ENCODE peak calls at places on chromosomes 1 and 21, in ten cellular contexts. One of them, this sample, is unnamed.

GRCh38 chr1:95233321-95233736 is 681 bp upstream of the RWDD3 start:
- DNase-seq in cardiac septum: peak; percentile 76
- DNase-seq in heart right ventricle: peak; percentile 46
- DNase-seq in cerebellar cortex: peak; percentile 45
- DNase-seq in iPS-NIHi11: no peak
- DNase-seq in RCC 7860: no peak
- DNase-seq in activated CD4-positive, CD25-positive, alpha-beta regulatory T cell treated with anti-CD3 and anti-CD28 coated beads, Interleukin-2, amount 50 U/mL, for 72 hours: no peak
- DNase-seq in body of pancreas: peak; percentile 37
- DNase-seq in effector memory CD8-positive, alpha-beta T cell: peak; percentile 4
- DNase-seq in cardiac fibroblast: peak; percentile 21
- DNase-seq in this sample: no peak

GRCh38 chr1:52413410-52414104 is 9.2 kb downstream of the PRPF38A start:
- DNase-seq in cardiac septum: no peak
- DNase-seq in heart right ventricle: no peak
- DNase-seq in cerebellar cortex: no peak
- DNase-seq in iPS-NIHi11: no peak
- DNase-seq in RCC 7860: no peak
- DNase-seq in activated CD4-positive, CD25-positive, alpha-beta regulatory T cell treated with anti-CD3 and anti-CD28 coated beads, Interleukin-2, amount 50 U/mL, for 72 hours: no peak
- DNase-seq in body of pancreas: no peak
- DNase-seq in effector memory CD8-positive, alpha-beta T cell: no peak
- DNase-seq in cardiac fibroblast: no peak
- DNase-seq in this sample: no peak

GRCh38 chr1:38420666-38421065 is 374.1 kb upstream of the POU3F1 start:
- DNase-seq in cardiac septum: no peak
- DNase-seq in heart right ventricle: no peak
- DNase-seq in cerebellar cortex: no peak
- DNase-seq in iPS-NIHi11: no peak
- DNase-seq in RCC 7860: no peak
- DNase-seq in activated CD4-positive, CD25-positive, alpha-beta regulatory T cell treated with anti-CD3 and anti-CD28 coated beads, Interleukin-2, amount 50 U/mL, for 72 hours: no peak
- DNase-seq in body of pancreas: no peak
- DNase-seq in effector memory CD8-positive, alpha-beta T cell: no peak
- DNase-seq in cardiac fibroblast: no peak
- DNase-seq in this sample: no peak

GRCh38 chr21:39715804-39716397 is 29.1 kb upstream of the IGSF5 start:
- DNase-seq in cardiac septum: no peak
- DNase-seq in heart right ventricle: peak; percentile 52
- DNase-seq in cerebellar cortex: peak; percentile 33
- DNase-seq in iPS-NIHi11: peak; percentile 54
- DNase-seq in RCC 7860: peak; percentile 25
- DNase-seq in activated CD4-positive, CD25-positive, alpha-beta regulatory T cell treated with anti-CD3 and anti-CD28 coated beads, Interleukin-2, amount 50 U/mL, for 72 hours: peak; percentile 32
- DNase-seq in body of pancreas: peak; percentile 67
- DNase-seq in effector memory CD8-positive, alpha-beta T cell: no peak
- DNase-seq in cardiac fibroblast: peak; percentile 49
- DNase-seq in this sample: peak; percentile 19

GRCh38 chr21:41631564-41632461 is 123.9 kb upstream of the TMPRSS2 start:
- DNase-seq in cardiac septum: peak; percentile 39
- DNase-seq in heart right ventricle: no peak
- DNase-seq in cerebellar cortex: no peak
- DNase-seq in iPS-NIHi11: peak; percentile 42
- DNase-seq in RCC 7860: peak; percentile 79
- DNase-seq in activated CD4-positive, CD25-positive, alpha-beta regulatory T cell treated with anti-CD3 and anti-CD28 coated beads, Interleukin-2, amount 50 U/mL, for 72 hours: no peak
- DNase-seq in body of pancreas: peak; percentile 59
- DNase-seq in effector memory CD8-positive, alpha-beta T cell: no peak
- DNase-seq in cardiac fibroblast: peak; percentile 48
- DNase-seq in this sample: peak; percentile 43

GRCh38 chr1:34781071-34781843 is at the start of gene GJB3:
- DNase-seq in cardiac septum: peak; percentile 49
- DNase-seq in heart right ventricle: no peak
- DNase-seq in cerebellar cortex: no peak
- DNase-seq in iPS-NIHi11: peak; percentile 85
- DNase-seq in RCC 7860: no peak
- DNase-seq in activated CD4-positive, CD25-positive, alpha-beta regulatory T cell treated with anti-CD3 and anti-CD28 coated beads, Interleukin-2, amount 50 U/mL, for 72 hours: no peak
- DNase-seq in body of pancreas: no peak
- DNase-seq in effector memory CD8-positive, alpha-beta T cell: no peak
- DNase-seq in cardiac fibroblast: no peak
- DNase-seq in this sample: no peak

GRCh38 chr1:154446292-154446691 is 41.1 kb downstream of the IL6R start:
- DNase-seq in cardiac septum: no peak
- DNase-seq in heart right ventricle: no peak
- DNase-seq in cerebellar cortex: no peak
- DNase-seq in iPS-NIHi11: no peak
- DNase-seq in RCC 7860: peak; percentile 69
- DNase-seq in activated CD4-positive, CD25-positive, alpha-beta regulatory T cell treated with anti-CD3 and anti-CD28 coated beads, Interleukin-2, amount 50 U/mL, for 72 hours: no peak
- DNase-seq in body of pancreas: no peak
- DNase-seq in effector memory CD8-positive, alpha-beta T cell: no peak
- DNase-seq in cardiac fibroblast: peak; percentile 84
- DNase-seq in this sample: no peak

GRCh38 chr1:17538010-17538409 is 1.5 kb upstream of the ARHGEF10L start:
- DNase-seq in cardiac septum: no peak
- DNase-seq in heart right ventricle: no peak
- DNase-seq in cerebellar cortex: peak; percentile 43
- DNase-seq in iPS-NIHi11: no peak
- DNase-seq in RCC 7860: no peak
- DNase-seq in activated CD4-positive, CD25-positive, alpha-beta regulatory T cell treated with anti-CD3 and anti-CD28 coated beads, Interleukin-2, amount 50 U/mL, for 72 hours: no peak
- DNase-seq in body of pancreas: no peak
- DNase-seq in effector memory CD8-positive, alpha-beta T cell: no peak
- DNase-seq in cardiac fibroblast: no peak
- DNase-seq in this sample: no peak

GRCh38 chr1:184970691-184971161 is 3.6 kb downstream of the NIBAN1 start:
- DNase-seq in cardiac septum: no peak
- DNase-seq in heart right ventricle: no peak
- DNase-seq in cerebellar cortex: no peak
- DNase-seq in iPS-NIHi11: no peak
- DNase-seq in RCC 7860: no peak
- DNase-seq in activated CD4-positive, CD25-positive, alpha-beta regulatory T cell treated with anti-CD3 and anti-CD28 coated beads, Interleukin-2, amount 50 U/mL, for 72 hours: no peak
- DNase-seq in body of pancreas: no peak
- DNase-seq in effector memory CD8-positive, alpha-beta T cell: no peak
- DNase-seq in cardiac fibroblast: peak; percentile 44
- DNase-seq in this sample: no peak

GRCh38 chr1:204358145-204358544 is 1.6 kb downstream of the PLEKHA6 start:
- DNase-seq in cardiac septum: no peak
- DNase-seq in heart right ventricle: no peak
- DNase-seq in cerebellar cortex: no peak
- DNase-seq in iPS-NIHi11: no peak
- DNase-seq in RCC 7860: no peak
- DNase-seq in activated CD4-positive, CD25-positive, alpha-beta regulatory T cell treated with anti-CD3 and anti-CD28 coated beads, Interleukin-2, amount 50 U/mL, for 72 hours: no peak
- DNase-seq in body of pancreas: no peak
- DNase-seq in effector memory CD8-positive, alpha-beta T cell: no peak
- DNase-seq in cardiac fibroblast: no peak
- DNase-seq in this sample: no peak

GRCh38 chr21:46667735-46668380 is 32.4 kb downstream of the PRMT2 start:
- DNase-seq in cardiac septum: no peak
- DNase-seq in heart right ventricle: no peak
- DNase-seq in cerebellar cortex: peak; percentile 14
- DNase-seq in iPS-NIHi11: peak; percentile 72
- DNase-seq in RCC 7860: no peak
- DNase-seq in activated CD4-positive, CD25-positive, alpha-beta regulatory T cell treated with anti-CD3 and anti-CD28 coated beads, Interleukin-2, amount 50 U/mL, for 72 hours: no peak
- DNase-seq in body of pancreas: no peak
- DNase-seq in effector memory CD8-positive, alpha-beta T cell: no peak
- DNase-seq in cardiac fibroblast: peak; percentile 30
- DNase-seq in this sample: no peak

GRCh38 chr21:45011911-45012660 is 62.3 kb upstream of the ADARB1 start:
- DNase-seq in cardiac septum: no peak
- DNase-seq in heart right ventricle: no peak
- DNase-seq in cerebellar cortex: peak; percentile 88
- DNase-seq in iPS-NIHi11: peak; percentile 87
- DNase-seq in RCC 7860: peak; percentile 96
- DNase-seq in activated CD4-positive, CD25-positive, alpha-beta regulatory T cell treated with anti-CD3 and anti-CD28 coated beads, Interleukin-2, amount 50 U/mL, for 72 hours: no peak
- DNase-seq in body of pancreas: no peak
- DNase-seq in effector memory CD8-positive, alpha-beta T cell: no peak
- DNase-seq in cardiac fibroblast: peak; percentile 82
- DNase-seq in this sample: no peak

GRCh38 chr1:77416692-77417450 is 135.1 kb downstream of the AK5 start:
- DNase-seq in cardiac septum: no peak
- DNase-seq in heart right ventricle: no peak
- DNase-seq in cerebellar cortex: no peak
- DNase-seq in iPS-NIHi11: peak; percentile 27
- DNase-seq in RCC 7860: no peak
- DNase-seq in activated CD4-positive, CD25-positive, alpha-beta regulatory T cell treated with anti-CD3 and anti-CD28 coated beads, Interleukin-2, amount 50 U/mL, for 72 hours: no peak
- DNase-seq in body of pancreas: no peak
- DNase-seq in effector memory CD8-positive, alpha-beta T cell: no peak
- DNase-seq in cardiac fibroblast: no peak
- DNase-seq in this sample: no peak

This sample was measured in Jurkat, Clone E6-1.